ENCODE peak calls at places on chromosomes 12 and 14, in four cellular contexts. T is activated CD4-positive, alpha-beta T cell treated with anti-CD3 and anti-CD28 coated beads, Interleukin-2, amount 10 ng/mL, durations not matched to agents 7 days and 5 days; K is SW480; D is GF-D8. B is an unnamed sample.

GRCh38 chr14:24984846-24985589 is 64.9 kb downstream of the STXBP6 start:
- DNase-seq in K (no peak), D (peak), T (no peak), B (no peak)

GRCh38 chr12:118328486-118329340 is 44.0 kb downstream of the TAOK3 start:
- DNase-seq in K (no peak), D (no peak), T (no peak), B (no peak)

GRCh38 chr14:74135386-74135785 is 50.6 kb downstream of the LIN52 start:
- DNase-seq in D (no peak), T (no peak), K (peak), B (no peak)

GRCh38 chr14:100015251-100015655 is 50.0 kb upstream of the EVL start:
- DNase-seq in T (no peak), D (no peak), K (no peak), B (no peak)

GRCh38 chr12:85630851-85631250 is 205.4 kb downstream of the RASSF9 start:
- DNase-seq in T (no peak), D (no peak), K (no peak), B (no peak)

GRCh38 chr14:71675126-71675901 is 256.9 kb upstream of the RGS6 start:
- DNase-seq in K (no peak), T (no peak), D (no peak), B (no peak)

GRCh38 chr12:67661311-67662011 is 12.9 kb downstream of the DYRK2 start:
- DNase-seq in K (no peak), D (peak), T (no peak), B (no peak)

GRCh38 chr12:29610473-29611174 is 113.1 kb upstream of the OVCH1 start:
- DNase-seq in K (no peak), D (no peak), T (no peak), B (no peak)

GRCh38 chr12:47846294-47846996 is 26.7 kb upstream of the HDAC7 start:
- DNase-seq in K (no peak), T (no peak), D (no peak), B (no peak)

GRCh38 chr12:123990512-123990911 is 17.5 kb downstream of the ZNF664 start:
- DNase-seq in T (no peak), K (no peak), D (no peak), B (no peak)

GRCh38 chr12:64900540-64900939 is 76.1 kb downstream of the TBC1D30 start:
- DNase-seq in D (no peak), K (no peak), T (no peak), B (no peak)

GRCh38 chr12:119843100-119843499 is 34.0 kb downstream of the CIT start:
- DNase-seq in T (no peak), K (no peak), D (no peak), B (no peak)

GRCh38 chr12:96044017-96044985 is 8.9 kb upstream of the LTA4H start:
- DNase-seq in D (no peak), K (peak), T (no peak), B (no peak)

GRCh38 chr14:21210023-21210422 is 54.2 kb upstream of the OR5AU1 start:
- DNase-seq in D (no peak), K (no peak), T (no peak), B (no peak)

GRCh38 chr12:103640410-103640809 is 53.3 kb downstream of the STAB2 start:
- DNase-seq in D (no peak), K (no peak), T (no peak), B (no peak)

GRCh38 chr12:848519-849191 is 96.3 kb downstream of the WNK1 start:
- DNase-seq in K (no peak), D (no peak), T (no peak), B (no peak)

GRCh38 chr12:124745891-124746570 is 117.6 kb downstream of the SCARB1 start:
- DNase-seq in D (peak), K (peak), T (peak), B (peak)

GRCh38 chr12:94202245-94203180 is 54.1 kb downstream of the PLXNC1 start:
- DNase-seq in K (no peak), D (no peak), T (no peak), B (no peak)

GRCh38 chr12:20946732-20947131 is 136.2 kb downstream of the SLCO1B3 start:
- DNase-seq in K (peak), T (peak), D (no peak), B (no peak)

GRCh38 chr12:53999596-54000104 is 311 bp upstream of the HOXC9 start:
- DNase-seq in K (peak), D (no peak), T (no peak), B (peak)

GRCh38 chr14:58637040-58637390 is 747 bp upstream of the DACT1 start:
- DNase-seq in K (no peak), T (peak), D (no peak), B (peak)

GRCh38 chr14:51860836-51861583 is 598 bp downstream of the GNG2 start:
- DNase-seq in D (no peak), T (no peak), K (peak), B (no peak)

GRCh38 chr14:29926701-29927595 is 699 bp downstream of the PRKD1 start:
- DNase-seq in T (no peak), K (peak), D (no peak), B (peak)

GRCh38 chr14:105087963-105088811 is 23.0 kb upstream of the GPR132 start:
- DNase-seq in T (no peak), K (peak), D (no peak), B (no peak)

GRCh38 chr14:91814317-91814716 is 53.0 kb downstream of the TC2N start:
- DNase-seq in D (no peak), T (no peak), K (no peak), B (no peak)

GRCh38 chr12:114904254-114905003 is 220.5 kb upstream of the TBX3 start:
- DNase-seq in K (peak), D (no peak), T (no peak), B (peak)

GRCh38 chr14:67446371-67447032 is 34.5 kb upstream of the PLEK2 start:
- DNase-seq in K (no peak), T (no peak), D (no peak), B (no peak)

GRCh38 chr14:104094056-104094708 is 8.7 kb downstream of the ASPG start:
- DNase-seq in D (no peak), T (no peak), K (no peak), B (no peak)

GRCh38 chr12:64400041-64400440 is 4.2 kb upstream of the XPOT start:
- DNase-seq in K (no peak), D (no peak), T (no peak), B (peak)

GRCh38 chr12:16417058-16417457 is 69.6 kb downstream of the MGST1 start:
- DNase-seq in T (no peak), K (no peak), D (no peak), B (no peak)

GRCh38 chr12:4445156-4446020 is at the start of gene FGF6:
- DNase-seq in D (no peak), K (no peak), T (no peak), B (no peak)

B was measured in adrenal gland.